ENCODE peak calls at places on chromosomes 11 and 22, in four cellular contexts. One of them, this sample, is unnamed.

GRCh38 chr22:48336339-48337060 is 1491.2 kb downstream of the BRD1 start:
- DNase-seq in AG04450: no peak
- DNase-seq in AG09319: no peak
- DNase-seq in tibial artery: no peak
- DNase-seq in this sample: no peak

GRCh38 chr22:25386538-25386884 is 167.1 kb downstream of the CRYBB2 start:
- DNase-seq in AG04450: no peak
- DNase-seq in AG09319: no peak
- DNase-seq in tibial artery: no peak
- DNase-seq in this sample: no peak

GRCh38 chr22:28043269-28043668 is 124.2 kb upstream of the PITPNB start:
- DNase-seq in AG04450: no peak
- DNase-seq in AG09319: no peak
- DNase-seq in tibial artery: no peak
- DNase-seq in this sample: no peak

GRCh38 chr11:117523680-117524079 is 196.0 kb downstream of the CEP164 start:
- DNase-seq in AG04450: no peak
- DNase-seq in AG09319: no peak
- DNase-seq in tibial artery: no peak
- DNase-seq in this sample: no peak

GRCh38 chr11:69364901-69365300 is 70.9 kb downstream of the MYEOV start:
- DNase-seq in AG04450: no peak
- DNase-seq in AG09319: no peak
- DNase-seq in tibial artery: no peak
- DNase-seq in this sample: no peak

GRCh38 chr22:41001722-41002122 is 50.5 kb downstream of the RBX1 start:
- DNase-seq in AG04450: peak
- DNase-seq in AG09319: no peak
- DNase-seq in tibial artery: no peak
- DNase-seq in this sample: no peak

GRCh38 chr22:47370448-47371262 is 608.2 kb downstream of the TBC1D22A start:
- DNase-seq in AG04450: no peak
- DNase-seq in AG09319: no peak
- DNase-seq in tibial artery: peak
- DNase-seq in this sample: no peak

GRCh38 chr22:31130873-31131272 is 8.1 kb downstream of the INPP5J start:
- DNase-seq in AG04450: no peak
- DNase-seq in AG09319: no peak
- DNase-seq in tibial artery: no peak
- DNase-seq in this sample: no peak

GRCh38 chr11:107928767-107929507 is 689 bp downstream of the RAB39A start:
- DNase-seq in AG04450: no peak
- DNase-seq in AG09319: no peak
- DNase-seq in tibial artery: peak
- DNase-seq in this sample: peak

GRCh38 chr11:73277467-73277866 is 5.3 kb downstream of the P2RY6 start:
- DNase-seq in AG04450: no peak
- DNase-seq in AG09319: no peak
- DNase-seq in tibial artery: no peak
- DNase-seq in this sample: no peak

GRCh38 chr11:44889266-44889665 is 61.4 kb downstream of the TP53I11 start:
- DNase-seq in AG04450: no peak
- DNase-seq in AG09319: no peak
- DNase-seq in tibial artery: no peak
- DNase-seq in this sample: no peak

GRCh38 chr22:29003975-29004646 is 57.5 kb downstream of the C22orf31 start:
- DNase-seq in AG04450: no peak
- DNase-seq in AG09319: no peak
- DNase-seq in tibial artery: no peak
- DNase-seq in this sample: no peak

GRCh38 chr22:28799834-28800307 is 498 bp downstream of the XBP1 start:
- DNase-seq in AG04450: peak
- DNase-seq in AG09319: peak
- DNase-seq in tibial artery: peak
- DNase-seq in this sample: no peak

GRCh38 chr11:87878373-87878779 is 296.9 kb downstream of the RAB38 start:
- DNase-seq in AG04450: peak
- DNase-seq in AG09319: peak
- DNase-seq in tibial artery: no peak
- DNase-seq in this sample: no peak

GRCh38 chr11:79081441-79082124 is 359.2 kb downstream of the TENM4 start:
- DNase-seq in AG04450: no peak
- DNase-seq in AG09319: no peak
- DNase-seq in tibial artery: no peak
- DNase-seq in this sample: no peak

GRCh38 chr22:30453731-30454510 is 17.9 kb downstream of the SEC14L3 start:
- DNase-seq in AG04450: no peak
- DNase-seq in AG09319: no peak
- DNase-seq in tibial artery: no peak
- DNase-seq in this sample: no peak

GRCh38 chr22:35900483-35901168 is 128.0 kb downstream of the RBFOX2 start:
- DNase-seq in AG04450: no peak
- DNase-seq in AG09319: no peak
- DNase-seq in tibial artery: no peak
- DNase-seq in this sample: no peak

GRCh38 chr22:44309137-44309536 is 3.6 kb downstream of the SHISAL1 start:
- DNase-seq in AG04450: peak
- DNase-seq in AG09319: peak
- DNase-seq in tibial artery: peak
- DNase-seq in this sample: peak

GRCh38 chr11:46690702-46691101 is 9.7 kb downstream of the ARHGAP1 start:
- DNase-seq in AG04450: no peak
- DNase-seq in AG09319: no peak
- DNase-seq in tibial artery: no peak
- DNase-seq in this sample: no peak

GRCh38 chr11:12761029-12761428 is 86.8 kb downstream of the TEAD1 start:
- DNase-seq in AG04450: peak
- DNase-seq in AG09319: no peak
- DNase-seq in tibial artery: no peak
- DNase-seq in this sample: no peak

GRCh38 chr11:5129457-5129877 is 8.7 kb downstream of the OR52A5 start:
- DNase-seq in AG04450: no peak
- DNase-seq in AG09319: no peak
- DNase-seq in tibial artery: no peak
- DNase-seq in this sample: no peak

GRCh38 chr11:114811971-114812370 is 133.6 kb downstream of the NXPE2 start:
- DNase-seq in AG04450: no peak
- DNase-seq in AG09319: no peak
- DNase-seq in tibial artery: no peak
- DNase-seq in this sample: peak

GRCh38 chr11:31943056-31943780 is 132.1 kb upstream of the PAX6 start:
- DNase-seq in AG04450: no peak
- DNase-seq in AG09319: no peak
- DNase-seq in tibial artery: no peak
- DNase-seq in this sample: no peak

GRCh38 chr11:119054418-119054817 is 2.6 kb downstream of the HYOU1 start:
- DNase-seq in AG04450: no peak
- DNase-seq in AG09319: no peak
- DNase-seq in tibial artery: no peak
- DNase-seq in this sample: no peak

GRCh38 chr11:119055901-119056300 is 1.1 kb downstream of the HYOU1 start:
- DNase-seq in AG04450: no peak
- DNase-seq in AG09319: no peak
- DNase-seq in tibial artery: no peak
- DNase-seq in this sample: no peak

GRCh38 chr11:119061256-119061655 is 4.3 kb upstream of the HYOU1 start:
- DNase-seq in AG04450: no peak
- DNase-seq in AG09319: no peak
- DNase-seq in tibial artery: no peak
- DNase-seq in this sample: no peak

GRCh38 chr11:119056397-119056999 is 507 bp downstream of the HYOU1 start:
- DNase-seq in AG04450: no peak
- DNase-seq in AG09319: no peak
- DNase-seq in tibial artery: no peak
- DNase-seq in this sample: no peak

GRCh38 chr11:119057000-119057769 is at the start of gene HYOU1:
- DNase-seq in AG04450: peak
- DNase-seq in AG09319: peak
- DNase-seq in tibial artery: peak
- DNase-seq in this sample: peak
- TF ChIP-seq CTCF in AG04450: peak
- TF ChIP-seq CTCF in AG09319: peak
- TF ChIP-seq CTCF in tibial artery: peak
- TF ChIP-seq CTCF in this sample: peak

GRCh38 chr11:119338318-119338890 is 2.3 kb downstream of the C1QTNF5 start:
- DNase-seq in AG04450: no peak
- DNase-seq in AG09319: no peak
- DNase-seq in tibial artery: peak
- DNase-seq in this sample: peak

GRCh38 chr11:119340335-119341221 is at the start of gene C1QTNF5:
- DNase-seq in AG04450: no peak
- DNase-seq in AG09319: no peak
- DNase-seq in tibial artery: peak
- DNase-seq in this sample: no peak

GRCh38 chr11:119337581-119338317 is 2.9 kb downstream of the C1QTNF5 start:
- DNase-seq in AG04450: peak
- DNase-seq in AG09319: no peak
- DNase-seq in tibial artery: peak
- DNase-seq in this sample: no peak

GRCh38 chr11:119339581-119340334 is 925 bp downstream of the C1QTNF5 start:
- DNase-seq in AG04450: no peak
- DNase-seq in AG09319: no peak
- DNase-seq in tibial artery: peak
- DNase-seq in this sample: peak

GRCh38 chr11:119338946-119339580 is 1.6 kb downstream of the C1QTNF5 start:
- DNase-seq in AG04450: no peak
- DNase-seq in AG09319: no peak
- DNase-seq in tibial artery: peak
- DNase-seq in this sample: no peak
- TF ChIP-seq CTCF in AG04450: no peak
- TF ChIP-seq CTCF in AG09319: no peak
- TF ChIP-seq CTCF in tibial artery: no peak
- TF ChIP-seq CTCF in this sample: no peak

DNA sequence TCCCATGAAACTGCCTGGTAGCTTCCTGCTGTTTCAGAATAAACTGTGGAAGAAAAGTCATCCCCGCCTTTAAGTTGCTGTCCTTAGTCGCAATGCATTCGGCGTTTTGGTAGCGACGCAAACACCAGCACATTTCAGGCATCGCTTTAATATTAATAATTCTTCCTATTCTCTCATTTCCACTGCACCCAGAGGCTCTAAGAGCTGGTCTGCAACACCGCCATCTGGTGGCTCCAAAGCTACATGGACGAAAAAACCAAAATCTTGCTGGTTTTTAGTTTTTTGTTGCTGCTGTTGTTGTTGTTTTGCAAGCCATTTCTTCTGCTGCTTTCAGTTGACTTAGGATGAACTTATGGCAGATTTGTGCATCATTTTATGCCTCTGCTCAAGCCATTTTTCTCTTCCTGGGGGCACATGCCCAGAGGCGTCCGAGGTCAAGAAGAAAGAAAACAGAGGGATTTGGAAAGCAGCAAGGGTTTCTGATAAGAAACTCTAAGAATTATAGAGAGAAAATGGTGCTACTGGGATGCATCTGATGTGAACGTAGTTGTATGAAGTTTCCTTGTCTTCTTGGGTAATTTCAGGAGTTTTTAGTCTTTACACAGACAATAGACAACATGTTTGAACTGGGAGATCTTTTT is 345.4 kb upstream of the KIRREL3 start:
- DNase-seq in AG04450: no peak
- DNase-seq in AG09319: no peak
- DNase-seq in tibial artery: no peak
- DNase-seq in this sample: no peak
- TF ChIP-seq CTCF in AG04450: peak
- TF ChIP-seq CTCF in AG09319: peak
- TF ChIP-seq CTCF in tibial artery: peak
- TF ChIP-seq CTCF in this sample: peak

GRCh38 chr22:20741008-20741633 is 32.8 kb upstream of the SERPIND1 start:
- DNase-seq in AG04450: no peak
- DNase-seq in AG09319: no peak
- DNase-seq in tibial artery: no peak
- DNase-seq in this sample: no peak

GRCh38 chr22:20742764-20743163 is 31.1 kb upstream of the SERPIND1 start:
- DNase-seq in AG04450: no peak
- DNase-seq in AG09319: no peak
- DNase-seq in tibial artery: no peak
- DNase-seq in this sample: no peak

GRCh38 chr22:20740222-20740951 is 33.5 kb upstream of the SERPIND1 start:
- DNase-seq in AG04450: no peak
- DNase-seq in AG09319: no peak
- DNase-seq in tibial artery: no peak
- DNase-seq in this sample: no peak

GRCh38 chr22:20744456-20744855 is 29.5 kb upstream of the SERPIND1 start:
- DNase-seq in AG04450: no peak
- DNase-seq in AG09319: no peak
- DNase-seq in tibial artery: no peak
- DNase-seq in this sample: no peak

GRCh38 chr22:20741634-20742581 is 32.0 kb upstream of the SERPIND1 start:
- DNase-seq in AG04450: no peak
- DNase-seq in AG09319: no peak
- DNase-seq in tibial artery: no peak
- DNase-seq in this sample: peak
- TF ChIP-seq CTCF in AG04450: peak
- TF ChIP-seq CTCF in AG09319: peak
- TF ChIP-seq CTCF in tibial artery: peak
- TF ChIP-seq CTCF in this sample: peak

DNA sequence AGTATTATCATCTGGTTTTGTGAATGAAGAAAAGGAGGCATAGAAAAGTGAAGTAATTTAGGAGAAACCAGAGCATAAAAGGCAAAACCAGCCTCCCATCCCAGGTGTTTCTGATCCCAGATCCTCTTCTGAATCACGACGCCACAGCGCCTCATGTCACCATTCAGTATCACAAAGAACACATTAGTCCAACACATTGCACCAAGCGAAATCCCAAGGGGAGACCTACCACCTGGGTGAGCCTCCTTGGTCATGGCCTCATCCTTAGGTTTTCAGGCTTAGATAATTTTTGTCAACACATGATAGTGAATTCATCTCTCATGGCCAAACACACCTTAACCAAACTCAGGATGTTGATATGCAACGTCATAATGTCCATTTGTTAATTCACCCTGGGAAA is 181.5 kb upstream of the SORL1-AS1 start:
- DNase-seq in AG04450: no peak
- DNase-seq in AG09319: no peak
- DNase-seq in tibial artery: no peak
- DNase-seq in this sample: no peak
- TF ChIP-seq CTCF in AG04450: no peak
- TF ChIP-seq CTCF in AG09319: no peak
- TF ChIP-seq CTCF in tibial artery: no peak
- TF ChIP-seq CTCF in this sample: no peak

GRCh38 chr11:10623797-10624761 is 55.6 kb upstream of the LYVE1 start:
- DNase-seq in AG04450: no peak
- DNase-seq in AG09319: no peak
- DNase-seq in tibial artery: peak
- DNase-seq in this sample: no peak
- TF ChIP-seq CTCF in AG04450: peak
- TF ChIP-seq CTCF in AG09319: peak
- TF ChIP-seq CTCF in tibial artery: peak
- TF ChIP-seq CTCF in this sample: peak

This sample was measured in D721Med.